ENCODE peak calls at places on chromosomes 13 and 19, in ten cellular contexts. V is ovary, N is suprapubic skin, U is right lobe of liver, B is adrenal gland, K is Peyer's patch, A is stomach, X is gastrocnemius medialis, P is uterus, Z is breast epithelium. T is an unnamed sample. For H3K36me3, the result is how much of the 10 kb centered on the place peaks cover.

GRCh38 chr19:39104104-39104708 is 20.0 kb downstream of the ACP7 start:
- DNase-seq in V (no peak), N (no peak), U (no peak), B (no peak), K (no peak), A (no peak), X (no peak), P (no peak), Z (no peak), T (no peak)

GRCh38 chr19:47241919-47242644 is 11.1 kb upstream of the BBC3 start:
- DNase-seq in V (no peak), N (no peak), U (no peak), B (no peak), K (no peak), A (no peak), X (no peak), P (no peak), Z (no peak), T (no peak)

GRCh38 chr19:41302624-41303351 is 7.2 kb upstream of the CCDC97 start:
- DNase-seq in V (no peak), N (no peak), U (no peak), B (no peak), K (peak), A (no peak), X (no peak), P (no peak), Z (no peak), T (no peak)

GRCh38 chr19:1794424-1795185 is 17.5 kb downstream of the ATP8B3 start:
- DNase-seq in V (no peak), N (no peak), U (no peak), B (no peak), K (no peak), A (no peak), X (no peak), P (no peak), Z (no peak), T (no peak)

GRCh38 chr13:112931028-112931934 is 37.7 kb upstream of the MCF2L start:
- DNase-seq in V (no peak), N (no peak), U (no peak), B (peak), K (peak), A (no peak), X (no peak), P (no peak), Z (peak), T (no peak)

GRCh38 chr13:40146586-40147240 is 491.3 kb downstream of the COG6 start:
- DNase-seq in V (no peak), N (no peak), U (no peak), B (no peak), K (no peak), A (no peak), X (no peak), P (no peak), Z (no peak), T (no peak)

GRCh38 chr19:37007587-37008220 is 70.5 kb upstream of the ZNF420 start:
- DNase-seq in V (peak), N (no peak), U (peak), B (peak), K (no peak), A (peak), X (peak), P (peak), Z (peak), T (peak)

GRCh38 chr19:30444253-30444671 is 72.1 kb downstream of the ZNF536 start:
- DNase-seq in V (no peak), N (no peak), U (no peak), B (no peak), K (no peak), A (no peak), X (no peak), P (no peak), Z (no peak), T (no peak)

GRCh38 chr19:29326351-29326750 is 113.4 kb upstream of the UQCRFS1 start:
- DNase-seq in V (no peak), N (peak), U (no peak), B (no peak), K (no peak), A (no peak), X (no peak), P (no peak), Z (no peak), T (no peak)

GRCh38 chr13:97749174-97749573 is 204.3 kb upstream of the IPO5 start:
- DNase-seq in V (no peak), N (no peak), U (no peak), B (no peak), K (no peak), A (no peak), X (no peak), P (no peak), Z (no peak), T (no peak)

GRCh38 chr19:3345850-3346460 is 20.4 kb upstream of the NFIC start:
- DNase-seq in V (peak), N (no peak), U (no peak), B (no peak), K (no peak), A (no peak), X (no peak), P (peak), Z (no peak), T (no peak)

GRCh38 chr19:3346677-3347353 is 19.6 kb upstream of the NFIC start:
- DNase-seq in V (peak), N (no peak), U (peak), B (peak), K (no peak), A (peak), X (peak), P (peak), Z (peak), T (peak)

GRCh38 chr19:3344608-3345598 is 21.5 kb upstream of the NFIC start:
- DNase-seq in V (peak), N (no peak), U (no peak), B (no peak), K (no peak), A (no peak), X (no peak), P (peak), Z (no peak), T (peak)

GRCh38 chr19:3342246-3342645 is 24.1 kb upstream of the NFIC start:
- DNase-seq in V (no peak), N (no peak), U (no peak), B (no peak), K (no peak), A (no peak), X (no peak), P (no peak), Z (no peak), T (no peak)

GRCh38 chr19:3343619-3344502 is 22.5 kb upstream of the NFIC start:
- DNase-seq in V (peak), N (peak), U (peak), B (peak), K (no peak), A (peak), X (peak), P (peak), Z (peak), T (peak)
- TF ChIP-seq POLR2A in V (no peak), N (no peak), U (peak), B (peak), K (no peak), A (no peak), X (no peak), P (no peak), Z (peak), T (peak)

DNA sequence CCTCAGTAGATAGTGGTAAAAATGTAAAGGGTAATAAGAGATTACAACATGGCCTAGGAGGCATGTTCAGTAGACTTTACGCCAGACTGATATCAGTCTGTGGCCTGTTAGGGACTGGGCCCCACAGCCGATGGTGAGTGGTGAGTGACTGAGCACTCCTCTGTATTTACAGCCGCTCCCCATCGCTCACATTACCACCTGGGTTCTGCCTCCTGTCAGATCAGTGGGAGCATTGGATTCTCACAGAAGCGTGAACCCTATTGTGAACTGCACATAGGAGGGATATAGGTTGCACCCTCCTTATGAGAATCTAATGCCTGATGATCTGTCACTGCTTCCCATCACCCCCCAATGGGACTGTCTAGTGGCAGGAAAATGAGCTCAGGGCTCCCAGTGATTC is 17.9 kb downstream of the NLRP11 start:
- DNase-seq in V (no peak), N (no peak), U (no peak), B (no peak), K (no peak), A (no peak), X (no peak), P (no peak), Z (no peak), T (no peak)
- H3K36me3 ChIP-seq in V (under half), N (under half), U (under half), B (under half), K (under half), A (under half), X (under half), P (under half), Z (under half), T (under half)

GRCh38 chr13:43195551-43195950 is 172.2 kb downstream of the DNAJC15 start:
- DNase-seq in V (no peak), N (no peak), U (no peak), B (no peak), K (no peak), A (no peak), X (no peak), P (no peak), Z (no peak), T (no peak)
- TF ChIP-seq CTCF in V (no peak), N (no peak), U (no peak), B (no peak), K (no peak), A (no peak), X (no peak), P (no peak), Z (no peak), T (no peak)

GRCh38 chr13:46831588-46832194 is 34.7 kb upstream of the ESD start:
- DNase-seq in V (no peak), N (no peak), U (no peak), B (peak), K (no peak), A (no peak), X (no peak), P (peak), Z (no peak), T (peak)

DNA sequence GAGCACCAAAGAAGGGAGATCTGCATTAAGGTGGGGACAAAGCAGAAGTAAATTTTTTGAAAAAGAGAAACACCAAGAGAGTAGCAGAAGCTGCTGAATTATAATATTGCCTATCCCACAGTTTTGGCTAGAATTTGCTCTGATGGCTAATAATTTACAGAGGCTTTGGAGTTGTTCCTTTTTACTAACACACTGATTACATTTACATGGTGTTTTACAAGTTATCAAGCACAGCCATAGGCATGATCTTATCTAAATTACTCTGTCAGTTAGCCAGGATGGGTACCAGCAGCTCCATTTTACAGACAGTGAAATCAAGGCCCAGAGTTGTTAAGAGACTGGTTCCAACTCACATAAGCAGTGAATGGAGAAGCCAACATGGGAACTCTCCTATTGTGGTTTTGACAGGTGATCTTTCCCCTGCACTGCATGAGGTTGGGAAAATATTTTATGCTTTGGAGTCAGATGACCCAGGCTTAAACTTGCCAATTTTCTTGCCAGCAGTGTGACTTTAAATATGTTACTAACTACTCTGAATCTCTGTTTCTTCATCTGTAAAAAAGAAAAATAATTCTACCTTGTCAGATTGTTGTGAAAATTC is 33.5 kb upstream of the ESD start:
- DNase-seq in V (no peak), N (no peak), U (no peak), B (no peak), K (no peak), A (no peak), X (no peak), P (no peak), Z (no peak), T (no peak)
- TF ChIP-seq POLR2A in V (no peak), N (no peak), U (no peak), B (no peak), K (no peak), A (no peak), X (no peak), P (no peak), Z (no peak), T (no peak)

DNA sequence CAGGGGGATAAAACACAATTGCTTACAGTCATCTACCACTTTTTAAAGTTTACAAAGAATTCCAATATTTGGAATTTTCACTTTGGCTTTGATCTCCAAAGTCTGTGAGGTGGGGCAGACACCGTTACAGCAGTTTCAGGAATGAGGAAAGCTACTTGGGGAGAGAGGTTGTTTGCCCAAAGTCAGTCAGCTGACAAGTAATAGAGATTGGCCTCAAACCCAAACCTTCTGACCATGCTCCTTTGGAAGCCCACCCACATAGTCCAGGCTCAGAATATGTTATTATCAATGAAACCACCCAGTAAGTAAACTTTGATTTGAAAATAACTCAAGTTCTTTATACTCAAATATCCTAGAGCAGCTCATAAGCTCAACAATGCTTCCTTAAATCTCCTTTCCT is 29.0 kb downstream of the RXFP2 start:
- DNase-seq in V (no peak), N (no peak), U (no peak), B (no peak), K (no peak), A (no peak), X (no peak), P (no peak), Z (no peak), T (no peak)
- H3K36me3 ChIP-seq in V (under half), N (under half), U (under half), B (under half), K (under half), A (under half), X (under half), P (under half), Z (under half), T (under half)

GRCh38 chr13:91312324-91312723 is 35.2 kb upstream of the MIR17HG start:
- DNase-seq in V (no peak), N (no peak), U (no peak), B (no peak), K (no peak), A (no peak), X (no peak), P (no peak), Z (no peak), T (no peak)

GRCh38 chr13:91313581-91313980 is 33.9 kb upstream of the MIR17HG start:
- DNase-seq in V (no peak), N (no peak), U (no peak), B (no peak), K (no peak), A (no peak), X (no peak), P (no peak), Z (no peak), T (no peak)

GRCh38 chr13:91311491-91311890 is 36.0 kb upstream of the MIR17HG start:
- DNase-seq in V (no peak), N (no peak), U (no peak), B (no peak), K (no peak), A (no peak), X (no peak), P (no peak), Z (no peak), T (no peak)

GRCh38 chr13:91314888-91315287 is 32.6 kb upstream of the MIR17HG start:
- DNase-seq in V (no peak), N (no peak), U (no peak), B (no peak), K (no peak), A (no peak), X (no peak), P (no peak), Z (no peak), T (no peak)

GRCh38 chr13:91313103-91313502 is 34.4 kb upstream of the MIR17HG start:
- DNase-seq in V (no peak), N (no peak), U (no peak), B (no peak), K (no peak), A (no peak), X (no peak), P (no peak), Z (no peak), T (no peak)
- TF ChIP-seq CTCF in V (no peak), N (peak), U (peak), B (peak), K (peak), A (peak), X (peak), P (peak), Z (no peak), T (peak)